ENCODE peak calls at places on chromosomes 6 and 20, in nine cellular contexts. H is A549; W is B cell; C is stimulated activated CD8-positive, alpha-beta memory T cell treated with anti-CD3 and anti-CD28 coated beads, Interleukin-4, amount 100 ng/mL, for 1 hour; B is activated CD4-positive, CD25-positive, alpha-beta regulatory T cell; T is posterior vena cava; F is AG09309; Z is NCI-H2029; I is cardiac muscle cell. G is an unnamed sample.

GRCh38 chr6:130167655-130168054 is 55.1 kb downstream of the SAMD3 start:
- DNase-seq in H (no peak), W (no peak), C (no peak), B (no peak), T (no peak), F (no peak), Z (no peak), I (no peak), G (no peak)

GRCh38 chr6:151740820-151741219 is 66.7 kb upstream of the ESR1 start:
- DNase-seq in H (no peak), W (no peak), C (no peak), B (no peak), T (no peak), F (no peak), Z (no peak), I (no peak), G (no peak)

GRCh38 chr6:71294121-71294523 is 5.5 kb downstream of the OGFRL1 start:
- DNase-seq in H (no peak), W (no peak), C (no peak), B (no peak), T (no peak), F (peak), Z (no peak), I (no peak), G (no peak)

GRCh38 chr20:46400253-46400652 is 6.2 kb downstream of the ELMO2 start:
- DNase-seq in H (no peak), W (no peak), C (no peak), B (no peak), T (no peak), F (no peak), Z (no peak), I (peak), G (peak)

GRCh38 chr20:57792386-57793095 is 82.7 kb upstream of the PMEPA1 start:
- DNase-seq in H (no peak), W (no peak), C (no peak), B (no peak), T (peak), F (no peak), Z (no peak), I (no peak), G (no peak)

GRCh38 chr6:71123051-71123450 is 165.6 kb upstream of the OGFRL1 start:
- DNase-seq in H (no peak), W (no peak), C (no peak), B (no peak), T (no peak), F (no peak), Z (no peak), I (no peak), G (no peak)

GRCh38 chr6:11682525-11682924 is 96.1 kb downstream of the ADTRP start:
- DNase-seq in H (no peak), W (no peak), C (no peak), B (no peak), T (no peak), F (no peak), Z (no peak), I (no peak), G (no peak)

GRCh38 chr6:37142047-37142614 is 27.8 kb upstream of the PIM1 start:
- DNase-seq in H (no peak), W (no peak), C (no peak), B (no peak), T (no peak), F (no peak), Z (no peak), I (no peak), G (no peak)

GRCh38 chr20:10790013-10790412 is 116.2 kb upstream of the JAG1 start:
- DNase-seq in H (no peak), W (no peak), C (no peak), B (no peak), T (no peak), F (no peak), Z (peak), I (no peak), G (no peak)

GRCh38 chr6:159134701-159135364 is 34.4 kb upstream of the FNDC1 start:
- DNase-seq in H (peak), W (peak), C (peak), B (peak), T (no peak), F (peak), Z (peak), I (peak), G (no peak)

GRCh38 chr6:154653853-154654252 is 79.4 kb upstream of the SCAF8 start:
- DNase-seq in H (peak), W (no peak), C (no peak), B (no peak), T (no peak), F (peak), Z (no peak), I (no peak), G (no peak)